ENCODE peak calls at places on chromosomes 5 and 9, in ten cellular contexts. N is activated CD4-positive, CD25-positive, alpha-beta regulatory T cell; D is A549; V is AG10803; K is astrocyte of the cerebellum; Z is GM12878; H is progenitor cell of endocrine pancreas; A is fibroblast of pulmonary artery; X is GM13976; P is NCI-H2029. I is an unnamed sample.

GRCh38 chr5:102678267-102679058 is 76.6 kb upstream of the PAM start:
- DNase-seq in N (no peak), D (no peak), V (peak), K (peak), Z (no peak), H (no peak), A (peak), X (no peak), P (no peak), I (no peak)

GRCh38 chr9:94639045-94639995 is at the start of gene FBP1:
- DNase-seq in N (peak), D (no peak), V (no peak), K (no peak), Z (no peak), H (no peak), A (peak), X (peak), P (peak), I (no peak)

GRCh38 chr9:129052592-129052991 is 16.2 kb downstream of the MIGA2 start:
- DNase-seq in N (no peak), D (peak), V (no peak), K (no peak), Z (no peak), H (no peak), A (no peak), X (no peak), P (peak), I (no peak)

GRCh38 chr5:73365301-73365853 is 83.2 kb downstream of the FOXD1 start:
- DNase-seq in N (no peak), D (peak), V (peak), K (peak), Z (no peak), H (no peak), A (peak), X (no peak), P (peak), I (peak)

GRCh38 chr5:120251898-120252297 is 212.2 kb upstream of the PRR16 start:
- DNase-seq in N (no peak), D (no peak), V (no peak), K (no peak), Z (no peak), H (no peak), A (no peak), X (no peak), P (no peak), I (no peak)

GRCh38 chr5:54226215-54226614 is 84.2 kb downstream of the ARL15 start:
- DNase-seq in N (no peak), D (no peak), V (peak), K (no peak), Z (no peak), H (no peak), A (no peak), X (no peak), P (no peak), I (no peak)

GRCh38 chr9:111110805-111111204 is 72.5 kb upstream of the LPAR1 start:
- DNase-seq in N (no peak), D (no peak), V (no peak), K (no peak), Z (no peak), H (no peak), A (no peak), X (no peak), P (no peak), I (no peak)

GRCh38 chr5:43649256-43649655 is 46.3 kb downstream of the NNT start:
- DNase-seq in N (no peak), D (no peak), V (peak), K (no peak), Z (no peak), H (no peak), A (peak), X (no peak), P (no peak), I (no peak)

GRCh38 chr5:72166070-72166979 is 59.0 kb downstream of the MAP1B start:
- DNase-seq in N (no peak), D (no peak), V (peak), K (peak), Z (no peak), H (no peak), A (peak), X (no peak), P (peak), I (no peak)

GRCh38 chr9:97307500-97308163 is at the start of gene CCDC180:
- DNase-seq in N (no peak), D (no peak), V (peak), K (no peak), Z (no peak), H (no peak), A (peak), X (no peak), P (no peak), I (no peak)

GRCh38 chr9:14238044-14238443 is 75.9 kb downstream of the NFIB start:
- DNase-seq in N (no peak), D (peak), V (no peak), K (no peak), Z (no peak), H (no peak), A (no peak), X (no peak), P (no peak), I (no peak)

GRCh38 chr5:51646482-51646881 is 263.2 kb downstream of the ISL1 start:
- DNase-seq in N (no peak), D (no peak), V (no peak), K (no peak), Z (no peak), H (no peak), A (no peak), X (no peak), P (no peak), I (no peak)

GRCh38 chr9:100521282-100521681 is 48.3 kb downstream of the TMEFF1 start:
- DNase-seq in N (no peak), D (no peak), V (no peak), K (no peak), Z (no peak), H (no peak), A (no peak), X (no peak), P (no peak), I (no peak)

GRCh38 chr9:121816449-121816817 is 165.0 kb downstream of the DAB2IP start:
- DNase-seq in N (no peak), D (no peak), V (no peak), K (no peak), Z (no peak), H (no peak), A (no peak), X (no peak), P (no peak), I (no peak)

GRCh38 chr5:139458580-139459407 is 3.7 kb downstream of the ECSCR start:
- DNase-seq in N (peak), D (no peak), V (peak), K (peak), Z (peak), H (no peak), A (peak), X (peak), P (no peak), I (no peak)

GRCh38 chr9:20683351-20684034 is 566 bp upstream of the FOCAD start:
- DNase-seq in N (no peak), D (peak), V (peak), K (peak), Z (no peak), H (no peak), A (peak), X (peak), P (no peak), I (no peak)

GRCh38 chr5:172868924-172869565 is 35.0 kb downstream of the ERGIC1 start:
- DNase-seq in N (no peak), D (peak), V (peak), K (peak), Z (no peak), H (no peak), A (peak), X (no peak), P (no peak), I (no peak)

GRCh38 chr5:28743362-28743761 is 1705.0 kb upstream of the CDH9 start:
- DNase-seq in N (no peak), D (no peak), V (no peak), K (peak), Z (no peak), H (no peak), A (no peak), X (no peak), P (no peak), I (no peak)

GRCh38 chr9:99026271-99026955 is 78.5 kb upstream of the TGFBR1 start:
- DNase-seq in N (no peak), D (no peak), V (no peak), K (no peak), Z (no peak), H (no peak), A (no peak), X (no peak), P (no peak), I (no peak)

GRCh38 chr9:133977421-133978201 is 14.5 kb downstream of the VAV2 start:
- DNase-seq in N (no peak), D (no peak), V (no peak), K (no peak), Z (no peak), H (no peak), A (no peak), X (no peak), P (no peak), I (no peak)

GRCh38 chr9:94554439-94555331 is at the start of gene PCAT7:
- DNase-seq in N (no peak), D (peak), V (peak), K (no peak), Z (peak), H (peak), A (peak), X (peak), P (peak), I (no peak)

GRCh38 chr5:27242258-27242626 is 203.9 kb upstream of the CDH9 start:
- DNase-seq in N (no peak), D (no peak), V (no peak), K (no peak), Z (no peak), H (no peak), A (no peak), X (no peak), P (no peak), I (no peak)

GRCh38 chr5:4613440-4613839 is 526.7 kb upstream of the ADAMTS16 start:
- DNase-seq in N (no peak), D (no peak), V (no peak), K (no peak), Z (no peak), H (no peak), A (no peak), X (no peak), P (no peak), I (no peak)

I was measured in AG04450.